ENCODE peak calls at places on chromosomes 11 and 22, in seven cellular contexts. B is C1 segment of cervical spinal cord, E is myocyte, X is T-helper 1 cell, O is germinal center, G is HuH-7.5, J is NCI-H1436. I is an unnamed sample.

GRCh38 chr11:25901415-25901814 is 430.5 kb upstream of the ANO3 start:
- DNase-seq in E (no peak), O (no peak), B (no peak), X (no peak), G (no peak), J (no peak), I (no peak)

GRCh38 chr11:116703421-116703820 is 69.4 kb downstream of the BUD13 start:
- DNase-seq in B (no peak), G (no peak), O (no peak), E (peak), J (peak), X (no peak), I (no peak)

GRCh38 chr11:44709281-44709562 is 17.5 kb upstream of the TSPAN18 start:
- DNase-seq in B (no peak), J (no peak), O (no peak), E (no peak), G (peak), X (no peak), I (no peak)

GRCh38 chr22:44099696-44100095 is 75.6 kb downstream of the PARVB start:
- DNase-seq in J (no peak), B (no peak), E (no peak), X (no peak), G (no peak), O (no peak), I (no peak)

GRCh38 chr11:36231300-36231699 is 57.9 kb downstream of the COMMD9 start:
- DNase-seq in X (no peak), B (no peak), E (peak), O (no peak), G (no peak), J (no peak), I (no peak)

GRCh38 chr11:796565-797299 is 1.3 kb downstream of the SLC25A22 start:
- DNase-seq in X (no peak), B (no peak), O (no peak), G (no peak), J (no peak), E (no peak), I (no peak)

GRCh38 chr22:28231423-28231822 is 312.4 kb upstream of the PITPNB start:
- DNase-seq in O (no peak), B (no peak), J (no peak), E (peak), G (peak), X (no peak), I (no peak)

GRCh38 chr11:112925516-112926310 is 35.5 kb upstream of the NCAM1 start:
- DNase-seq in G (no peak), X (no peak), J (no peak), B (no peak), E (no peak), O (no peak), I (no peak)

GRCh38 chr11:61700720-61701119 is 20.5 kb downstream of the DAGLA start:
- DNase-seq in E (no peak), X (no peak), J (no peak), G (no peak), O (no peak), B (no peak), I (no peak)

GRCh38 chr22:25564320-25564978 is at the start of gene GRK3:
- DNase-seq in B (peak), O (peak), X (peak), J (peak), G (peak), E (peak), I (peak)

GRCh38 chr22:23104109-23104971 is 34.0 kb downstream of the GNAZ start:
- DNase-seq in B (no peak), G (no peak), J (no peak), O (no peak), X (no peak), E (no peak), I (no peak)

GRCh38 chr22:35334010-35334409 is 34.3 kb downstream of the TOM1 start:
- DNase-seq in X (no peak), G (no peak), B (no peak), E (no peak), J (no peak), O (peak), I (no peak)

GRCh38 chr11:86741489-86742435 is 58.6 kb upstream of the PRSS23 start:
- DNase-seq in J (no peak), O (no peak), X (no peak), G (no peak), E (no peak), B (no peak), I (no peak)

GRCh38 chr22:29936186-29936585 is 53.2 kb downstream of the MTMR3 start:
- DNase-seq in O (no peak), G (no peak), X (no peak), B (no peak), J (no peak), E (no peak), I (no peak)

GRCh38 chr22:38685761-38686160 is 4.0 kb downstream of the TOMM22 start:
- DNase-seq in X (no peak), E (no peak), B (no peak), J (no peak), G (no peak), O (no peak), I (no peak)

GRCh38 chr11:106482920-106483761 is 405.7 kb downstream of the AASDHPPT start:
- DNase-seq in J (no peak), G (no peak), O (no peak), X (no peak), E (peak), B (peak), I (no peak)

GRCh38 chr11:65649656-65650546 is 12.0 kb downstream of the SIPA1 start:
- DNase-seq in O (no peak), X (no peak), E (no peak), B (no peak), J (no peak), G (no peak), I (no peak)

GRCh38 chr22:35629406-35630234 is 12.5 kb upstream of the MB start:
- DNase-seq in O (no peak), B (peak), J (no peak), E (peak), G (no peak), X (no peak), I (peak)

GRCh38 chr22:33099593-33099992 is 41.4 kb upstream of the SYN3 start:
- DNase-seq in X (no peak), B (no peak), G (no peak), J (no peak), E (no peak), O (no peak), I (no peak)

GRCh38 chr22:23246982-23247766 is 66.9 kb downstream of the BCR start:
- DNase-seq in O (no peak), J (no peak), B (no peak), E (no peak), X (no peak), G (peak), I (no peak)

GRCh38 chr11:70569996-70570692 is 171.8 kb downstream of the CTTN start:
- DNase-seq in G (no peak), B (no peak), J (no peak), E (no peak), X (no peak), O (no peak), I (no peak)

GRCh38 chr22:42170946-42171345 is 40.3 kb upstream of the CYP2D6 start:
- DNase-seq in B (no peak), O (no peak), J (no peak), X (no peak), G (no peak), E (no peak), I (no peak)